ENCODE peak calls at places on chromosomes 5 and 9, in six cellular contexts. K is tibial artery; L is A549; D is RWPE2; Q is Peyer's patch; U is CD8-positive, alpha-beta T cell. S is an unnamed sample. For H3K4me1, the result is how much of the 10 kb centered on the place peaks cover.

GRCh38 chr9:97518909-97519307 is 17.4 kb downstream of the TMOD1 start:
- DNase-seq in U (no peak), D (no peak), K (peak), L (peak), Q (no peak), S (peak)

GRCh38 chr5:143554194-143554717 is 150.8 kb upstream of the NR3C1 start:
- DNase-seq in U (no peak), Q (no peak), D (no peak), L (peak), K (no peak), S (no peak)

GRCh38 chr5:109654455-109654854 is 35.3 kb upstream of the MAN2A1 start:
- DNase-seq in L (no peak), U (no peak), K (no peak), D (no peak), Q (no peak), S (no peak)

GRCh38 chr9:24738421-24738961 is 192.8 kb upstream of the IZUMO3 start:
- DNase-seq in K (peak), Q (no peak), L (no peak), U (no peak), D (no peak), S (no peak)

GRCh38 chr9:114894801-114895433 is 35.5 kb downstream of the TNFSF8 start:
- DNase-seq in U (no peak), D (no peak), L (peak), K (no peak), Q (no peak), S (peak)

GRCh38 chr5:167814828-167815227 is 476.6 kb upstream of the WWC1 start:
- DNase-seq in K (no peak), U (no peak), Q (no peak), L (no peak), D (peak), S (no peak)

GRCh38 chr9:8895498-8896224 is 1096.1 kb upstream of the DMAC1 start:
- DNase-seq in U (no peak), Q (no peak), K (no peak), L (peak), D (no peak), S (no peak)

GRCh38 chr9:131149678-131150033 is 24.3 kb downstream of the NUP214 start:
- DNase-seq in Q (no peak), K (no peak), L (no peak), D (no peak), U (no peak), S (no peak)

GRCh38 chr5:39376293-39376714 is 12.0 kb upstream of the C9 start:
- DNase-seq in Q (no peak), K (no peak), U (no peak), D (no peak), L (peak), S (no peak)

GRCh38 chr5:55903121-55903701 is 52.1 kb downstream of the IL31RA start:
- DNase-seq in K (no peak), U (peak), L (no peak), D (no peak), Q (no peak), S (no peak)

GRCh38 chr9:129763235-129763917 is 10.5 kb upstream of the PTGES start:
- DNase-seq in D (no peak), K (no peak), L (no peak), U (no peak), Q (no peak), S (no peak)

GRCh38 chr9:8778356-8778755 is 978.8 kb upstream of the DMAC1 start:
- DNase-seq in U (no peak), Q (no peak), D (no peak), L (no peak), K (no peak), S (no peak)

GRCh38 chr9:114449236-114449635 is 56.0 kb downstream of the WHRN start:
- DNase-seq in U (no peak), Q (no peak), L (no peak), D (no peak), K (no peak), S (no peak)

GRCh38 chr9:135707449-135708138 is 5.6 kb downstream of the KCNT1 start:
- DNase-seq in Q (no peak), L (no peak), U (no peak), D (no peak), K (no peak), S (no peak)

GRCh38 chr5:154196955-154197652 is 6.6 kb downstream of the GALNT10 start:
- DNase-seq in Q (no peak), L (peak), U (no peak), D (no peak), K (no peak), S (no peak)
- TF ChIP-seq CTCF in Q (peak), L (peak), U (no peak), D (peak), K (no peak), S (no peak)

GRCh38 chr5:133930061-133930823 is 38.2 kb downstream of the C5orf15 start:
- DNase-seq in U (peak), D (no peak), L (no peak), Q (no peak), K (peak), S (peak)
- H3K27ac ChIP-seq in U (peak), D (no peak), L (no peak), Q (no peak), K (peak), S (peak)

GRCh38 chr5:14267166-14267838 is 124.2 kb downstream of the TRIO start:
- DNase-seq in D (no peak), L (no peak), K (no peak), U (no peak), Q (no peak), S (no peak)

GRCh38 chr5:14266171-14266570 is 123.0 kb downstream of the TRIO start:
- DNase-seq in L (no peak), Q (no peak), U (no peak), K (no peak), D (no peak), S (no peak)

GRCh38 chr5:14264605-14265316 is 121.6 kb downstream of the TRIO start:
- DNase-seq in Q (peak), L (peak), U (peak), K (peak), D (peak), S (peak)

GRCh38 chr5:14266686-14267085 is 123.5 kb downstream of the TRIO start:
- DNase-seq in L (no peak), D (no peak), U (no peak), Q (no peak), K (no peak), S (no peak)

GRCh38 chr5:14265574-14265973 is 122.4 kb downstream of the TRIO start:
- DNase-seq in U (no peak), Q (no peak), K (no peak), D (no peak), L (peak), S (no peak)
- H3K4me1 ChIP-seq in U (under half), Q (under half), K (half or more), D (half or more), L (half or more), S (half or more)

GRCh38 chr5:179495906-179496455 is 54.4 kb upstream of the RUFY1 start:
- DNase-seq in K (no peak), L (no peak), Q (no peak), D (no peak), U (no peak), S (no peak)
- TF ChIP-seq CTCF in K (no peak), L (peak), Q (no peak), D (peak), U (no peak), S (no peak)

GRCh38 chr5:19001054-19001453 is 986.9 kb downstream of the CDH18 start:
- DNase-seq in D (no peak), U (no peak), Q (no peak), L (no peak), K (no peak), S (no peak)
- H3K27ac ChIP-seq in D (no peak), U (no peak), Q (no peak), L (no peak), K (no peak), S (no peak)

DNA sequence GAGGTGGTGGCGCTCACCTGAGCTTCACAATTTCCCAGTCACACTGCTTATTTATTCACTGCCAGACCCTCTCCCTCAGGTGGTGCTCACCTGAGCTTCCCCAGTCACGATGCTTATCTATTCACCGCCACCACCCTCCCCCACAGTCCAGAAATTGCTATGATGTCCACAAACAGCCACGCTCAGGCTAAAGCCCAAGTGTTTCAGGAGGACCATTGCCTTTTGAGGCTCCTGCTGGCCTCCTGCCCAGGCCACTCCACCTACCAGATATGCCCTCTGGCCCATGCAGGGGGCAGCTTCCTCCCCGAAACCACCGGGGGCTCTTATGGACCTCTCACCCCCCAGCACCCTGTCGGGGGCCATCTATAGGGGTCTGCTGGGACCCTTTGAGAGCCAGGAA is 4.6 kb downstream of the PDLIM7 start:
- DNase-seq in U (no peak), L (no peak), D (no peak), Q (no peak), K (no peak), S (no peak)
- H3K4me1 ChIP-seq in U (under half), L (half or more), D (under half), Q (half or more), K (half or more), S (half or more)